ENCODE peak calls at places on chromosome 10, in five cellular contexts. Y is SHP77, R is GDM1, C is NCI-H1105, N is body of pancreas. X is an unnamed sample.
A peak's percentile ranks its signal among the peaks of the same experiment; 100 is the strongest.

GRCh38 chr10:86285136-86285790 is 81.3 kb downstream of the GRID1 start:
- DNase-seq in N (no peak), Y (no peak), C (no peak), R (no peak), X (no peak)

GRCh38 chr10:130227883-130228282 is 91.7 kb downstream of the GLRX3 start:
- DNase-seq in R (no peak), N (no peak), Y (no peak), C (no peak), X (no peak)

GRCh38 chr10:70363292-70363691 is 19.1 kb downstream of the LRRC20 start:
- DNase-seq in N (no peak), Y (no peak), C (no peak), R (no peak), X (no peak)

GRCh38 chr10:106931159-106931852 is 233.2 kb downstream of the SORCS1 start:
- DNase-seq in C (no peak), N (no peak), R (no peak), Y (no peak), X (no peak)

GRCh38 chr10:123530166-123530870 is 135.8 kb upstream of the GPR26 start:
- DNase-seq in N (no peak), C (no peak), Y (no peak), R (no peak), X (no peak)

GRCh38 chr10:44180321-44181154 is 204.4 kb downstream of the CXCL12 start:
- DNase-seq in C (no peak), R (no peak), N (no peak), Y (no peak), X (no peak)

GRCh38 chr10:93458821-93459257 is 23.3 kb downstream of the MYOF start:
- DNase-seq in N (peak; percentile 55), R (no peak), C (no peak), Y (no peak), X (peak; percentile 62)

GRCh38 chr10:101967119-101967518 is 88.9 kb downstream of the ARMH3 start:
- DNase-seq in N (no peak), R (no peak), Y (no peak), C (no peak), X (no peak)

GRCh38 chr10:45179716-45180115 is 135.7 kb downstream of the OR13A1 start:
- DNase-seq in N (no peak), C (no peak), Y (peak; percentile 1), R (no peak), X (no peak)

GRCh38 chr10:124975977-124976514 is 34.1 kb downstream of the ZRANB1 start:
- DNase-seq in R (no peak), Y (no peak), N (no peak), C (no peak), X (no peak)

GRCh38 chr10:69408318-69409175 is 8.2 kb downstream of the TACR2 start:
- DNase-seq in N (peak; percentile 96), C (peak; percentile 78), Y (peak; percentile 49), R (peak; percentile 86), X (peak; percentile 86)

GRCh38 chr10:1375805-1376170 is 319.6 kb downstream of the WDR37 start:
- DNase-seq in C (no peak), N (no peak), R (no peak), Y (no peak), X (no peak)

GRCh38 chr10:72730462-72730861 is 38.5 kb downstream of the MCU start:
- DNase-seq in Y (no peak), R (no peak), N (no peak), C (no peak), X (no peak)

GRCh38 chr10:51171946-51172345 is 97.7 kb downstream of the PRKG1 start:
- DNase-seq in Y (no peak), N (no peak), R (no peak), C (no peak), X (no peak)

GRCh38 chr10:60731134-60731883 is 47.0 kb upstream of the CDK1 start:
- DNase-seq in C (no peak), N (peak; percentile 27), Y (no peak), R (no peak), X (peak; percentile 2)

GRCh38 chr10:28644647-28645046 is 32.7 kb upstream of the BAMBI start:
- DNase-seq in Y (no peak), C (no peak), R (no peak), N (no peak), X (no peak)

GRCh38 chr10:18179901-18180300 is 39.7 kb downstream of the CACNB2 start:
- DNase-seq in Y (no peak), R (no peak), N (peak; percentile 57), C (no peak), X (no peak)

X was measured in KBM-7.